ENCODE peak calls at places on chromosomes 1 and 21, in ten cellular contexts. One of them, this sample, is unnamed.

GRCh38 chr1:215489771-215490566 is 77.1 kb upstream of the KCTD3 start:
- DNase-seq in coronary artery: no peak
- DNase-seq in fibroblast of lung: no peak
- DNase-seq in astrocyte of the spinal cord: no peak
- DNase-seq in AG09309: peak
- DNase-seq in left lung: no peak
- DNase-seq in mucosa of descending colon: no peak
- DNase-seq in GM12865: no peak
- DNase-seq in suprapubic skin: no peak
- DNase-seq in lower lobe of right lung: no peak
- DNase-seq in this sample: no peak

GRCh38 chr1:87346130-87346804 is 17.6 kb downstream of the LMO4 start:
- DNase-seq in coronary artery: no peak
- DNase-seq in fibroblast of lung: no peak
- DNase-seq in astrocyte of the spinal cord: no peak
- DNase-seq in AG09309: no peak
- DNase-seq in left lung: no peak
- DNase-seq in mucosa of descending colon: no peak
- DNase-seq in GM12865: no peak
- DNase-seq in suprapubic skin: no peak
- DNase-seq in lower lobe of right lung: no peak
- DNase-seq in this sample: no peak

GRCh38 chr1:165353731-165354671 is 2.5 kb downstream of the LMX1A start:
- DNase-seq in coronary artery: no peak
- DNase-seq in fibroblast of lung: no peak
- DNase-seq in astrocyte of the spinal cord: no peak
- DNase-seq in AG09309: no peak
- DNase-seq in left lung: peak
- DNase-seq in mucosa of descending colon: no peak
- DNase-seq in GM12865: no peak
- DNase-seq in suprapubic skin: no peak
- DNase-seq in lower lobe of right lung: no peak
- DNase-seq in this sample: no peak

GRCh38 chr1:99650773-99651437 is 5.0 kb downstream of the PALMD start:
- DNase-seq in coronary artery: no peak
- DNase-seq in fibroblast of lung: peak
- DNase-seq in astrocyte of the spinal cord: no peak
- DNase-seq in AG09309: no peak
- DNase-seq in left lung: no peak
- DNase-seq in mucosa of descending colon: no peak
- DNase-seq in GM12865: no peak
- DNase-seq in suprapubic skin: no peak
- DNase-seq in lower lobe of right lung: no peak
- DNase-seq in this sample: no peak

GRCh38 chr1:39776400-39776713 is 5.2 kb upstream of the OXCT2 start:
- DNase-seq in coronary artery: no peak
- DNase-seq in fibroblast of lung: no peak
- DNase-seq in astrocyte of the spinal cord: no peak
- DNase-seq in AG09309: no peak
- DNase-seq in left lung: peak
- DNase-seq in mucosa of descending colon: peak
- DNase-seq in GM12865: peak
- DNase-seq in suprapubic skin: no peak
- DNase-seq in lower lobe of right lung: peak
- DNase-seq in this sample: no peak

GRCh38 chr21:38680401-38680800 is 125.3 kb upstream of the ETS2 start:
- DNase-seq in coronary artery: no peak
- DNase-seq in fibroblast of lung: no peak
- DNase-seq in astrocyte of the spinal cord: no peak
- DNase-seq in AG09309: no peak
- DNase-seq in left lung: no peak
- DNase-seq in mucosa of descending colon: no peak
- DNase-seq in GM12865: no peak
- DNase-seq in suprapubic skin: no peak
- DNase-seq in lower lobe of right lung: no peak
- DNase-seq in this sample: no peak

GRCh38 chr1:2547210-2548067 is 8.7 kb upstream of the TNFRSF14 start:
- DNase-seq in coronary artery: no peak
- DNase-seq in fibroblast of lung: no peak
- DNase-seq in astrocyte of the spinal cord: no peak
- DNase-seq in AG09309: no peak
- DNase-seq in left lung: no peak
- DNase-seq in mucosa of descending colon: no peak
- DNase-seq in GM12865: peak
- DNase-seq in suprapubic skin: no peak
- DNase-seq in lower lobe of right lung: peak
- DNase-seq in this sample: no peak

GRCh38 chr1:218366322-218367052 is 21.4 kb downstream of the TGFB2 start:
- DNase-seq in coronary artery: no peak
- DNase-seq in fibroblast of lung: peak
- DNase-seq in astrocyte of the spinal cord: peak
- DNase-seq in AG09309: no peak
- DNase-seq in left lung: no peak
- DNase-seq in mucosa of descending colon: no peak
- DNase-seq in GM12865: no peak
- DNase-seq in suprapubic skin: no peak
- DNase-seq in lower lobe of right lung: no peak
- DNase-seq in this sample: no peak

GRCh38 chr1:63674238-63674864 is 81.1 kb downstream of the PGM1 start:
- DNase-seq in coronary artery: peak
- DNase-seq in fibroblast of lung: peak
- DNase-seq in astrocyte of the spinal cord: peak
- DNase-seq in AG09309: peak
- DNase-seq in left lung: no peak
- DNase-seq in mucosa of descending colon: peak
- DNase-seq in GM12865: peak
- DNase-seq in suprapubic skin: no peak
- DNase-seq in lower lobe of right lung: peak
- DNase-seq in this sample: peak

GRCh38 chr1:26352338-26352679 is 1.6 kb downstream of the CRYBG2 start:
- DNase-seq in coronary artery: no peak
- DNase-seq in fibroblast of lung: no peak
- DNase-seq in astrocyte of the spinal cord: no peak
- DNase-seq in AG09309: no peak
- DNase-seq in left lung: no peak
- DNase-seq in mucosa of descending colon: no peak
- DNase-seq in GM12865: no peak
- DNase-seq in suprapubic skin: no peak
- DNase-seq in lower lobe of right lung: no peak
- DNase-seq in this sample: no peak

GRCh38 chr1:15411593-15412487 is 2.2 kb downstream of the EFHD2 start:
- DNase-seq in coronary artery: no peak
- DNase-seq in fibroblast of lung: no peak
- DNase-seq in astrocyte of the spinal cord: no peak
- DNase-seq in AG09309: no peak
- DNase-seq in left lung: peak
- DNase-seq in mucosa of descending colon: peak
- DNase-seq in GM12865: peak
- DNase-seq in suprapubic skin: peak
- DNase-seq in lower lobe of right lung: peak
- DNase-seq in this sample: no peak

GRCh38 chr1:211613108-211613947 is 34.4 kb upstream of the SLC30A1 start:
- DNase-seq in coronary artery: peak
- DNase-seq in fibroblast of lung: peak
- DNase-seq in astrocyte of the spinal cord: peak
- DNase-seq in AG09309: peak
- DNase-seq in left lung: peak
- DNase-seq in mucosa of descending colon: peak
- DNase-seq in GM12865: peak
- DNase-seq in suprapubic skin: peak
- DNase-seq in lower lobe of right lung: peak
- DNase-seq in this sample: no peak

DNA sequence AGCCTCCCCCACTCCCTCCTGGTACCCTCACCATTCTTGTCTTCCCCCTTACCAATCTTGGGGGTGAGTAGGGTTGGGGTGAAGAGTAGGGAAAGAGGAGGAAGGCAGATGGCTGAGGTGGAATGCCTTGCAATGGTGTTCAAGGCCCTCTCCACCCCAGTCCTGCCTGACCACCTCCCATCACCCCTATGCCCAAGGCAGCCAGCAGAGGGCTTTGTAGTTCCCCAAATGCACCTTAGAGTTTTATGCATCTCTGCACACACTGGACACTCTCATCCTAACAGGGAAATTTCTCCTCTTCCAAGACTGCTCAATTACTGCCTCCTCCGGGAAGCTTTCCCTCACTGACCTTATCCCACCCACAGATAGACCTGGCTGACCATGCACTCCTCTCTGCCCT is 15.4 kb downstream of the KIF17 start:
- DNase-seq in coronary artery: no peak
- DNase-seq in fibroblast of lung: no peak
- DNase-seq in astrocyte of the spinal cord: peak
- DNase-seq in AG09309: no peak
- DNase-seq in left lung: no peak
- DNase-seq in mucosa of descending colon: no peak
- DNase-seq in GM12865: no peak
- DNase-seq in suprapubic skin: no peak
- DNase-seq in lower lobe of right lung: no peak
- DNase-seq in this sample: no peak
- TF ChIP-seq CTCF in coronary artery: no peak
- TF ChIP-seq CTCF in fibroblast of lung: peak
- TF ChIP-seq CTCF in astrocyte of the spinal cord: peak
- TF ChIP-seq CTCF in AG09309: peak
- TF ChIP-seq CTCF in left lung: no peak
- TF ChIP-seq CTCF in mucosa of descending colon: no peak
- TF ChIP-seq CTCF in GM12865: peak
- TF ChIP-seq CTCF in suprapubic skin: no peak
- TF ChIP-seq CTCF in lower lobe of right lung: no peak
- TF ChIP-seq CTCF in this sample: peak

GRCh38 chr1:244833734-244834595 is 1.5 kb upstream of the COX20 start:
- DNase-seq in coronary artery: no peak
- DNase-seq in fibroblast of lung: peak
- DNase-seq in astrocyte of the spinal cord: peak
- DNase-seq in AG09309: peak
- DNase-seq in left lung: peak
- DNase-seq in mucosa of descending colon: peak
- DNase-seq in GM12865: peak
- DNase-seq in suprapubic skin: peak
- DNase-seq in lower lobe of right lung: peak
- DNase-seq in this sample: no peak
- TF ChIP-seq CTCF in coronary artery: no peak
- TF ChIP-seq CTCF in fibroblast of lung: no peak
- TF ChIP-seq CTCF in astrocyte of the spinal cord: no peak
- TF ChIP-seq CTCF in AG09309: peak
- TF ChIP-seq CTCF in left lung: peak
- TF ChIP-seq CTCF in mucosa of descending colon: no peak
- TF ChIP-seq CTCF in GM12865: no peak
- TF ChIP-seq CTCF in suprapubic skin: peak
- TF ChIP-seq CTCF in lower lobe of right lung: peak
- TF ChIP-seq CTCF in this sample: peak

GRCh38 chr21:31665397-31665796 is 5.9 kb downstream of the SOD1 start:
- DNase-seq in coronary artery: no peak
- DNase-seq in fibroblast of lung: peak
- DNase-seq in astrocyte of the spinal cord: no peak
- DNase-seq in AG09309: no peak
- DNase-seq in left lung: no peak
- DNase-seq in mucosa of descending colon: no peak
- DNase-seq in GM12865: no peak
- DNase-seq in suprapubic skin: no peak
- DNase-seq in lower lobe of right lung: no peak
- DNase-seq in this sample: no peak
- TF ChIP-seq CTCF in coronary artery: no peak
- TF ChIP-seq CTCF in fibroblast of lung: no peak
- TF ChIP-seq CTCF in astrocyte of the spinal cord: no peak
- TF ChIP-seq CTCF in AG09309: no peak
- TF ChIP-seq CTCF in left lung: no peak
- TF ChIP-seq CTCF in mucosa of descending colon: no peak
- TF ChIP-seq CTCF in GM12865: no peak
- TF ChIP-seq CTCF in suprapubic skin: no peak
- TF ChIP-seq CTCF in lower lobe of right lung: no peak
- TF ChIP-seq CTCF in this sample: no peak

GRCh38 chr1:7640920-7641319 is 130.2 kb upstream of the VAMP3 start:
- DNase-seq in coronary artery: no peak
- DNase-seq in fibroblast of lung: no peak
- DNase-seq in astrocyte of the spinal cord: no peak
- DNase-seq in AG09309: no peak
- DNase-seq in left lung: peak
- DNase-seq in mucosa of descending colon: no peak
- DNase-seq in GM12865: no peak
- DNase-seq in suprapubic skin: no peak
- DNase-seq in lower lobe of right lung: no peak
- DNase-seq in this sample: no peak

GRCh38 chr1:7642781-7643180 is 128.3 kb upstream of the VAMP3 start:
- DNase-seq in coronary artery: no peak
- DNase-seq in fibroblast of lung: no peak
- DNase-seq in astrocyte of the spinal cord: no peak
- DNase-seq in AG09309: no peak
- DNase-seq in left lung: peak
- DNase-seq in mucosa of descending colon: no peak
- DNase-seq in GM12865: no peak
- DNase-seq in suprapubic skin: no peak
- DNase-seq in lower lobe of right lung: no peak
- DNase-seq in this sample: no peak

GRCh38 chr1:7640350-7640749 is 130.7 kb upstream of the VAMP3 start:
- DNase-seq in coronary artery: no peak
- DNase-seq in fibroblast of lung: no peak
- DNase-seq in astrocyte of the spinal cord: no peak
- DNase-seq in AG09309: no peak
- DNase-seq in left lung: peak
- DNase-seq in mucosa of descending colon: no peak
- DNase-seq in GM12865: no peak
- DNase-seq in suprapubic skin: no peak
- DNase-seq in lower lobe of right lung: no peak
- DNase-seq in this sample: no peak

GRCh38 chr1:7642418-7642704 is 128.7 kb upstream of the VAMP3 start:
- DNase-seq in coronary artery: no peak
- DNase-seq in fibroblast of lung: no peak
- DNase-seq in astrocyte of the spinal cord: no peak
- DNase-seq in AG09309: no peak
- DNase-seq in left lung: peak
- DNase-seq in mucosa of descending colon: no peak
- DNase-seq in GM12865: no peak
- DNase-seq in suprapubic skin: no peak
- DNase-seq in lower lobe of right lung: no peak
- DNase-seq in this sample: no peak

DNA sequence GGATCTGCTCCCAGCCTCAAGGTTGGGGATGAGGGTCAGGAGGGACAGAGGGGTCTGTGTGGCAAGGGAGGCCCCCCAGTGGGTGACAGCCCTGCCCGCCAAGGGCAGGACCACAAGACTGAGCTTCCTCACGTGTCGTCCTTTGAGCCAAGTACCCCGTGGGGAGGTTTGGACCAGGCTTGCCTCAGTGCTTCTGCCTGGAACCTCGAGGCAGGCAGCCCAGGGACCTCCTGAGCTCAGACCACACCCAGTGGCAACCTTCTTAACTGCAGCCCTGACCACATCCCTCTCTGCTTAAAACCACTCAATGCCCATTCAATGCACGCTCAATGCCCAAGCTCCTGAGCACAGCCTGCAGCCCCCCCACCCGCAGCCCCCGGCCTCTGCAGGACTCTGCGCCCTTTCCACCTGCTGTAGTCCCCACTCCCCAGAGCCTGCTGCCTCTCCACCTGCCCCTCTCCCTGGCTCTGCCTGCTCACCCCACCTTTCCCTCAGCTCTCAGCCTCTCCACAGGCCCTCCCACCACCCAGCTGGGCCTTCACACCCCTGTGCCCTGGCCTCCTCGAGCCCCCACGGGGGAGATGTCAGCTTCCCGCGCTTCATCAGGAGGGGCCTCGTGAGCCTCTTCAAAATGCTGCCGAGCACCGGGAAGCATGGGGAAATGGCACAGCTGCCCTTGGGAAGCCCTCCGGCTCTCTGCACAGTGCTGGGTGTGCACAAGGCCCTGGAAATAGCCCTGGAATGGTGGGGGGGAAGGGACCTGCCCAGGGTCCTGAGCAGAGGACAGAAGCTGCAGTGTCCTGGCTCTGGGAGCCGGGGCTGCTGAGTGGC is 129.3 kb upstream of the VAMP3 start:
- DNase-seq in coronary artery: no peak
- DNase-seq in fibroblast of lung: no peak
- DNase-seq in astrocyte of the spinal cord: no peak
- DNase-seq in AG09309: no peak
- DNase-seq in left lung: peak
- DNase-seq in mucosa of descending colon: no peak
- DNase-seq in GM12865: no peak
- DNase-seq in suprapubic skin: no peak
- DNase-seq in lower lobe of right lung: no peak
- DNase-seq in this sample: no peak
- TF ChIP-seq CTCF in coronary artery: no peak
- TF ChIP-seq CTCF in fibroblast of lung: no peak
- TF ChIP-seq CTCF in astrocyte of the spinal cord: peak
- TF ChIP-seq CTCF in AG09309: no peak
- TF ChIP-seq CTCF in left lung: no peak
- TF ChIP-seq CTCF in mucosa of descending colon: no peak
- TF ChIP-seq CTCF in GM12865: no peak
- TF ChIP-seq CTCF in suprapubic skin: no peak
- TF ChIP-seq CTCF in lower lobe of right lung: no peak
- TF ChIP-seq CTCF in this sample: no peak